ENCODE peak calls at places on chromosomes 1 and 21, in eight cellular contexts. A is esophagus squamous epithelium, Q is lower lobe of right lung, O is NB4, C is A549, Z is thoracic aorta, P is fibroblast of mammary gland, F is cardiac muscle cell. T is an unnamed sample.

GRCh38 chr1:44660176-44660575 is 14.1 kb downstream of the TMEM53 start:
- DNase-seq in A (no peak), Q (peak; percentile 62), O (no peak), C (no peak), Z (no peak), P (no peak), F (no peak), T (no peak)

GRCh38 chr1:59514061-59514909 is 217.4 kb downstream of the FGGY start:
- DNase-seq in A (no peak), Q (no peak), O (no peak), C (no peak), Z (no peak), P (no peak), F (no peak), T (no peak)

GRCh38 chr1:77825356-77825709 is 45.9 kb downstream of the MIGA1 start:
- DNase-seq in A (no peak), Q (no peak), O (peak; percentile 81), C (no peak), Z (no peak), P (peak; percentile 91), F (peak; percentile 74), T (peak; percentile 83)

GRCh38 chr1:43477716-43478115 is 24.0 kb upstream of the HYI start:
- DNase-seq in A (no peak), Q (no peak), O (no peak), C (no peak), Z (no peak), P (no peak), F (no peak), T (no peak)

GRCh38 chr1:203346060-203346754 is 4.7 kb downstream of the FMOD start:
- DNase-seq in A (no peak), Q (no peak), O (peak; percentile 44), C (no peak), Z (no peak), P (no peak), F (no peak), T (peak; percentile 12)

GRCh38 chr1:84163123-84164038 is 19.3 kb downstream of the PRKACB start:
- DNase-seq in A (no peak), Q (no peak), O (no peak), C (no peak), Z (no peak), P (peak; percentile 24), F (no peak), T (no peak)

GRCh38 chr21:42937960-42938580 is 12.6 kb upstream of the ERVH48-1 start:
- DNase-seq in A (no peak), Q (no peak), O (no peak), C (no peak), Z (no peak), P (no peak), F (no peak), T (no peak)

GRCh38 chr1:29210278-29211085 is 20.3 kb downstream of the MECR start:
- DNase-seq in A (no peak), Q (no peak), O (no peak), C (no peak), Z (no peak), P (no peak), F (no peak), T (no peak)

GRCh38 chr1:173048629-173049326 is 2.0 kb downstream of the TNFSF18 start:
- DNase-seq in A (no peak), Q (no peak), O (no peak), C (no peak), Z (no peak), P (peak; percentile 70), F (no peak), T (peak; percentile 36)

GRCh38 chr1:91830242-91831131 is 55.5 kb downstream of the TGFBR3 start:
- DNase-seq in A (no peak), Q (peak; percentile 62), O (peak; percentile 17), C (peak; percentile 21), Z (peak; percentile 31), P (peak; percentile 81), F (no peak), T (peak; percentile 95)

GRCh38 chr1:173255214-173255813 is 48.2 kb upstream of the TNFSF4 start:
- DNase-seq in A (no peak), Q (no peak), O (peak; percentile 54), C (peak; percentile 41), Z (no peak), P (peak; percentile 70), F (peak; percentile 36), T (peak; percentile 42)

GRCh38 chr1:62832276-62832675 is 48.3 kb downstream of the ATG4C start:
- DNase-seq in A (no peak), Q (no peak), O (no peak), C (no peak), Z (no peak), P (no peak), F (no peak), T (no peak)

GRCh38 chr1:151936653-151937052 is 27.3 kb upstream of the THEM4 start:
- DNase-seq in A (no peak), Q (no peak), O (no peak), C (no peak), Z (no peak), P (no peak), F (peak; percentile 10), T (no peak)

GRCh38 chr1:236301080-236301957 is 19.6 kb upstream of the ERO1B start:
- DNase-seq in A (no peak), Q (no peak), O (no peak), C (no peak), Z (no peak), P (no peak), F (no peak), T (no peak)

DNA sequence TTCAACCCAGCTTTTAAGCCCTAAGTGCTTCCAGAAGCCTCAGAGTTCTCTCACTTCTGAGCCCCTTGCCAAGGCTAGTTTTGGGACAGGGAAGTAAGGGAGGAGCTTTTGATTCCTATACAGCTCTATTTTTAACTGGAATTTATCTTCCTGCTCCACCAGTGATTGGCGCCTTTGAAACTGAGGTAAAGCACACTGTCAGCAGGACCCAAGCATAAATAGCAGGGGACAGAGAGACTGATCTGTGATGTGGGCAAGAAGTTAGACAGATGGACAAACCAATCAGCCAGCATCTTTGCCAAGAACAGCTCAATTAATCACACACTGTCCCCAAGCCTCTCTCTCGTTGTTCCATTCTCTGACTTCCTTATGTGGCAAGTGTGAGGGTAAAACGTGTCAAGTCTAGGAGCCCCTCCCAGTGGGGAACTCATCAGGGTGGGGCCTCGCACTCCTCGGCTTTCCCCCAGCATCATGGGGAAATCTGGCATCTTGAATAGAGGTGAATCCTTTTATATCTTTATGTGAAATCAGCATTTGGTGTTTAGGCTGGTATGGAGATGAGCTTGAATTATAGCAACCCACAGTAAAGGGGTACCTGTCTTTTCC is 40.2 kb upstream of the MPZL1 start:
- DNase-seq in A (no peak), Q (no peak), O (no peak), C (no peak), Z (no peak), P (no peak), F (peak; percentile 69), T (no peak)
- H3K4me3 ChIP-seq in A (no peak overlapping the region), Q (no peak overlapping the region), O (no peak overlapping the region), C (no peak overlapping the region), Z (no peak overlapping the region), P (no peak overlapping the region), F (no peak overlapping the region), T (no peak overlapping the region)

DNA sequence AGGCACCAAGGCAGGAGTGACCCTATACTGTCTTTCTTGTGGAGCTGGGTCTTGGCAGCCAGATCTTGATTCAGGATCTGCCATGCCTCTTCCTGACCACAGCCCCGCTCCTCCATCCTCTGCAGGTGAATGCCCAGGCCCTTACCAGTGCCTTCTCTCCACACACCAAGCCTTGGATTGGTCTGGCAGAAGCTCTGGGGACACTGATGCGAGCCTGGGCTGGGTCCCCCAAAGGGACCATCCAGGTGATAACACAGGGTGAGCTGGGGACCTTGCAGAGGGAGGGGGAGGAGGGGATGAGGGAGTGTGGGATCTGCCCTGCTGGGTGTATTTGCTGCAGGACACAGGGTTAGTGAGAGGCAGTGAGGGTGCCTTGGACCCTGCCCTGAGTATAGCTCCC is 28.4 kb downstream of the HMGCS2 start:
- DNase-seq in A (no peak), Q (no peak), O (no peak), C (no peak), Z (no peak), P (no peak), F (no peak), T (no peak)
- TF ChIP-seq CTCF in A (no peak), Q (no peak), O (no peak), C (no peak), Z (no peak), P (no peak), F (no peak), T (no peak)

GRCh38 chr1:196450143-196450911 is 157.9 kb downstream of the KCNT2 start:
- DNase-seq in A (no peak), Q (no peak), O (no peak), C (no peak), Z (no peak), P (no peak), F (no peak), T (no peak)

GRCh38 chr1:196459383-196459782 is 148.9 kb downstream of the KCNT2 start:
- DNase-seq in A (no peak), Q (no peak), O (no peak), C (no peak), Z (no peak), P (no peak), F (no peak), T (no peak)

GRCh38 chr1:196455697-196456096 is 152.5 kb downstream of the KCNT2 start:
- DNase-seq in A (no peak), Q (no peak), O (no peak), C (no peak), Z (no peak), P (no peak), F (peak; percentile 1), T (no peak)

GRCh38 chr1:196449459-196449858 is 158.8 kb downstream of the KCNT2 start:
- DNase-seq in A (no peak), Q (no peak), O (no peak), C (no peak), Z (no peak), P (peak; percentile 10), F (no peak), T (no peak)

GRCh38 chr1:196454792-196455191 is 153.4 kb downstream of the KCNT2 start:
- DNase-seq in A (no peak), Q (no peak), O (no peak), C (no peak), Z (no peak), P (no peak), F (no peak), T (no peak)
- H3K4me3 ChIP-seq in A (no peak overlapping the region), Q (no peak overlapping the region), O (no peak overlapping the region), C (no peak overlapping the region), Z (no peak overlapping the region), P (no peak overlapping the region), F (no peak overlapping the region), T (no peak overlapping the region)

DNA sequence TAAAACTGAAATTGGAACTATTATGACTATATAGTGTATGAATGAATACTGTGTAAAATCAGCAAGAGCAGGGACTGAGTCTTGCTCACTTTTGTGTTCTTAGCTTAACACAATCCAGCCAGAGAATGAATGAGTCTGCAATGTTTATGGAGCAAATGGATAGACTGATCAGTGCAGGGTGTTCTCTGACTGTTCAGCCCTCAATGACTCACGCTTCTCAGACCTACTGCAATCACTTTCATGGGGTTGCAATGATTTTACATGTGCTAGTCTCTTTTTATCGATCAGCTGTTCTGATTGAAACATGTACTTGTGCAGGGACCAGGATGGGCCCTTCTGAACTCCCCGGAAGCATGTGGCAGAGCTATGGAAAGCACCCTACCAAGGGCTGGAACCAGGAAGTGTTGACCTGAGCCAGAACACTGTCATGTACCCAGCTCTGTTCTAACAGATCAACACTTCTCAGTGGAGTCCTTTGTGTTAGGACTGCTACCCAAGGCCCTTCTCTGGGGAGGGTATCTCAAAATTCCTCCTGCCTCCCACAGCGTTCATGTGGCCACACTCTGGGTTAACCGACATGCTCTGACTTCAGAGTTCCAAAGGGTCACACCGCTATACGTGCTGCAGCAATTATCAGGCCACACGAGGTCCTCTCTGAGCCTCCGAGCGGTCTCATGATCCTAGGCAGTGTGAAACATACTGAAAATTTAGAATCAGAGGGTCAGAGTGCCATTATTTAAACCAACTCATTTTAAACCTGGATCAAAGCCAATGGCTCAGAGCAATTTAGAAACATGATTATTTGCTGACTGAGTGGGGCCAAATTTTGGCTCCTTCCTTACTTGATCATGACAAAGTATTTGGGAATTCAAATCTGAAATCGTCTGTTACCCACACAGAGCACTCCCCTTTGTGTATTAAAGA is 35.2 kb downstream of the GRIK1 start:
- DNase-seq in A (no peak), Q (no peak), O (no peak), C (no peak), Z (no peak), P (peak; percentile 84), F (no peak), T (peak; percentile 1)
- TF ChIP-seq CTCF in A (no peak), Q (no peak), O (no peak), C (no peak), Z (no peak), P (no peak), F (no peak), T (no peak)

T was measured in AG10803.